ENCODE peak calls at places on chromosomes 6 and 20, in seven cellular contexts. One of them, this sample, is unnamed.

GRCh38 chr6:11350294-11350693 is 117.8 kb upstream of the NEDD9 start:
- DNase-seq in H9: no peak
- DNase-seq in NCI-H460: no peak
- DNase-seq in right atrium auricular region: peak; percentile 69
- DNase-seq in stimulated activated CD8-positive, alpha-beta memory T cell treated with anti-CD3 and anti-CD28 coated beads, Interleukin-15, amount 100 ng/mL, for 48 hours: no peak
- DNase-seq in T-helper 17 cell: no peak
- DNase-seq in uterus: no peak
- DNase-seq in this sample: no peak

GRCh38 chr20:23653400-23653938 is 15.7 kb upstream of the CST3 start:
- DNase-seq in H9: no peak
- DNase-seq in NCI-H460: no peak
- DNase-seq in right atrium auricular region: no peak
- DNase-seq in stimulated activated CD8-positive, alpha-beta memory T cell treated with anti-CD3 and anti-CD28 coated beads, Interleukin-15, amount 100 ng/mL, for 48 hours: no peak
- DNase-seq in T-helper 17 cell: no peak
- DNase-seq in uterus: no peak
- DNase-seq in this sample: no peak

GRCh38 chr20:8829232-8829631 is 239.7 kb upstream of the PLCB4 start:
- DNase-seq in H9: no peak
- DNase-seq in NCI-H460: no peak
- DNase-seq in right atrium auricular region: no peak
- DNase-seq in stimulated activated CD8-positive, alpha-beta memory T cell treated with anti-CD3 and anti-CD28 coated beads, Interleukin-15, amount 100 ng/mL, for 48 hours: no peak
- DNase-seq in T-helper 17 cell: no peak
- DNase-seq in uterus: no peak
- DNase-seq in this sample: no peak

GRCh38 chr6:50849781-50850180 is 31.1 kb downstream of the TFAP2B start:
- DNase-seq in H9: peak; percentile 32
- DNase-seq in NCI-H460: no peak
- DNase-seq in right atrium auricular region: no peak
- DNase-seq in stimulated activated CD8-positive, alpha-beta memory T cell treated with anti-CD3 and anti-CD28 coated beads, Interleukin-15, amount 100 ng/mL, for 48 hours: no peak
- DNase-seq in T-helper 17 cell: no peak
- DNase-seq in uterus: no peak
- DNase-seq in this sample: no peak

GRCh38 chr6:12034831-12035230 is 22.7 kb downstream of the HIVEP1 start:
- DNase-seq in H9: no peak
- DNase-seq in NCI-H460: no peak
- DNase-seq in right atrium auricular region: no peak
- DNase-seq in stimulated activated CD8-positive, alpha-beta memory T cell treated with anti-CD3 and anti-CD28 coated beads, Interleukin-15, amount 100 ng/mL, for 48 hours: no peak
- DNase-seq in T-helper 17 cell: no peak
- DNase-seq in uterus: no peak
- DNase-seq in this sample: no peak

GRCh38 chr6:27836080-27836782 is 76.0 kb downstream of the OR2B2 start:
- DNase-seq in H9: no peak
- DNase-seq in NCI-H460: no peak
- DNase-seq in right atrium auricular region: no peak
- DNase-seq in stimulated activated CD8-positive, alpha-beta memory T cell treated with anti-CD3 and anti-CD28 coated beads, Interleukin-15, amount 100 ng/mL, for 48 hours: no peak
- DNase-seq in T-helper 17 cell: no peak
- DNase-seq in uterus: no peak
- DNase-seq in this sample: no peak

GRCh38 chr20:39563406-39563805 is 601.3 kb downstream of the DHX35 start:
- DNase-seq in H9: no peak
- DNase-seq in NCI-H460: no peak
- DNase-seq in right atrium auricular region: no peak
- DNase-seq in stimulated activated CD8-positive, alpha-beta memory T cell treated with anti-CD3 and anti-CD28 coated beads, Interleukin-15, amount 100 ng/mL, for 48 hours: no peak
- DNase-seq in T-helper 17 cell: no peak
- DNase-seq in uterus: no peak
- DNase-seq in this sample: no peak

GRCh38 chr6:147434508-147434907 is 74.0 kb upstream of the SAMD5 start:
- DNase-seq in H9: no peak
- DNase-seq in NCI-H460: no peak
- DNase-seq in right atrium auricular region: no peak
- DNase-seq in stimulated activated CD8-positive, alpha-beta memory T cell treated with anti-CD3 and anti-CD28 coated beads, Interleukin-15, amount 100 ng/mL, for 48 hours: no peak
- DNase-seq in T-helper 17 cell: no peak
- DNase-seq in uterus: no peak
- DNase-seq in this sample: no peak

GRCh38 chr6:156889469-156889868 is 112.3 kb downstream of the ARID1B start:
- DNase-seq in H9: no peak
- DNase-seq in NCI-H460: no peak
- DNase-seq in right atrium auricular region: no peak
- DNase-seq in stimulated activated CD8-positive, alpha-beta memory T cell treated with anti-CD3 and anti-CD28 coated beads, Interleukin-15, amount 100 ng/mL, for 48 hours: no peak
- DNase-seq in T-helper 17 cell: no peak
- DNase-seq in uterus: no peak
- DNase-seq in this sample: no peak

GRCh38 chr6:122452509-122452908 is 19.1 kb downstream of the SERINC1 start:
- DNase-seq in H9: no peak
- DNase-seq in NCI-H460: no peak
- DNase-seq in right atrium auricular region: no peak
- DNase-seq in stimulated activated CD8-positive, alpha-beta memory T cell treated with anti-CD3 and anti-CD28 coated beads, Interleukin-15, amount 100 ng/mL, for 48 hours: no peak
- DNase-seq in T-helper 17 cell: no peak
- DNase-seq in uterus: no peak
- DNase-seq in this sample: no peak

GRCh38 chr6:165486183-165487137 is 176.6 kb downstream of the PDE10A start:
- DNase-seq in H9: no peak
- DNase-seq in NCI-H460: no peak
- DNase-seq in right atrium auricular region: no peak
- DNase-seq in stimulated activated CD8-positive, alpha-beta memory T cell treated with anti-CD3 and anti-CD28 coated beads, Interleukin-15, amount 100 ng/mL, for 48 hours: no peak
- DNase-seq in T-helper 17 cell: no peak
- DNase-seq in uterus: no peak
- DNase-seq in this sample: no peak

GRCh38 chr20:49859011-49859410 is 46.4 kb downstream of the SLC9A8 start:
- DNase-seq in H9: no peak
- DNase-seq in NCI-H460: no peak
- DNase-seq in right atrium auricular region: no peak
- DNase-seq in stimulated activated CD8-positive, alpha-beta memory T cell treated with anti-CD3 and anti-CD28 coated beads, Interleukin-15, amount 100 ng/mL, for 48 hours: no peak
- DNase-seq in T-helper 17 cell: no peak
- DNase-seq in uterus: no peak
- DNase-seq in this sample: no peak

GRCh38 chr20:46300281-46300680 is 8.0 kb downstream of the CDH22 start:
- DNase-seq in H9: no peak
- DNase-seq in NCI-H460: no peak
- DNase-seq in right atrium auricular region: no peak
- DNase-seq in stimulated activated CD8-positive, alpha-beta memory T cell treated with anti-CD3 and anti-CD28 coated beads, Interleukin-15, amount 100 ng/mL, for 48 hours: no peak
- DNase-seq in T-helper 17 cell: no peak
- DNase-seq in uterus: no peak
- DNase-seq in this sample: no peak

GRCh38 chr20:46283426-46283825 is 24.9 kb downstream of the CDH22 start:
- DNase-seq in H9: no peak
- DNase-seq in NCI-H460: no peak
- DNase-seq in right atrium auricular region: no peak
- DNase-seq in stimulated activated CD8-positive, alpha-beta memory T cell treated with anti-CD3 and anti-CD28 coated beads, Interleukin-15, amount 100 ng/mL, for 48 hours: no peak
- DNase-seq in T-helper 17 cell: no peak
- DNase-seq in uterus: no peak
- DNase-seq in this sample: no peak

GRCh38 chr6:126252154-126252553 is 87.8 kb upstream of the CENPW start:
- DNase-seq in H9: peak; percentile 46
- DNase-seq in NCI-H460: no peak
- DNase-seq in right atrium auricular region: no peak
- DNase-seq in stimulated activated CD8-positive, alpha-beta memory T cell treated with anti-CD3 and anti-CD28 coated beads, Interleukin-15, amount 100 ng/mL, for 48 hours: no peak
- DNase-seq in T-helper 17 cell: no peak
- DNase-seq in uterus: no peak
- DNase-seq in this sample: no peak

GRCh38 chr6:151071295-151071694 is 168.5 kb upstream of the AKAP12 start:
- DNase-seq in H9: no peak
- DNase-seq in NCI-H460: no peak
- DNase-seq in right atrium auricular region: peak; percentile 87
- DNase-seq in stimulated activated CD8-positive, alpha-beta memory T cell treated with anti-CD3 and anti-CD28 coated beads, Interleukin-15, amount 100 ng/mL, for 48 hours: no peak
- DNase-seq in T-helper 17 cell: no peak
- DNase-seq in uterus: peak; percentile 61
- DNase-seq in this sample: no peak

GRCh38 chr6:150667977-150668716 is 68.5 kb downstream of the PLEKHG1 start:
- DNase-seq in H9: no peak
- DNase-seq in NCI-H460: peak; percentile 24
- DNase-seq in right atrium auricular region: peak; percentile 96
- DNase-seq in stimulated activated CD8-positive, alpha-beta memory T cell treated with anti-CD3 and anti-CD28 coated beads, Interleukin-15, amount 100 ng/mL, for 48 hours: no peak
- DNase-seq in T-helper 17 cell: no peak
- DNase-seq in uterus: peak; percentile 90
- DNase-seq in this sample: peak; percentile 63

GRCh38 chr20:60389882-60390281 is 431.7 kb downstream of the CDH26 start:
- DNase-seq in H9: no peak
- DNase-seq in NCI-H460: no peak
- DNase-seq in right atrium auricular region: no peak
- DNase-seq in stimulated activated CD8-positive, alpha-beta memory T cell treated with anti-CD3 and anti-CD28 coated beads, Interleukin-15, amount 100 ng/mL, for 48 hours: no peak
- DNase-seq in T-helper 17 cell: no peak
- DNase-seq in uterus: no peak
- DNase-seq in this sample: no peak

GRCh38 chr6:169990095-169991030 is 238.9 kb downstream of the ERMARD start:
- DNase-seq in H9: no peak
- DNase-seq in NCI-H460: no peak
- DNase-seq in right atrium auricular region: peak; percentile 67
- DNase-seq in stimulated activated CD8-positive, alpha-beta memory T cell treated with anti-CD3 and anti-CD28 coated beads, Interleukin-15, amount 100 ng/mL, for 48 hours: peak; percentile 47
- DNase-seq in T-helper 17 cell: peak; percentile 13
- DNase-seq in uterus: peak; percentile 10
- DNase-seq in this sample: no peak

GRCh38 chr20:61057313-61058171 is 194.5 kb upstream of the CDH4 start:
- DNase-seq in H9: no peak
- DNase-seq in NCI-H460: no peak
- DNase-seq in right atrium auricular region: no peak
- DNase-seq in stimulated activated CD8-positive, alpha-beta memory T cell treated with anti-CD3 and anti-CD28 coated beads, Interleukin-15, amount 100 ng/mL, for 48 hours: no peak
- DNase-seq in T-helper 17 cell: no peak
- DNase-seq in uterus: no peak
- DNase-seq in this sample: no peak

GRCh38 chr20:43560974-43561373 is 2.1 kb downstream of the SGK2 start:
- DNase-seq in H9: no peak
- DNase-seq in NCI-H460: no peak
- DNase-seq in right atrium auricular region: no peak
- DNase-seq in stimulated activated CD8-positive, alpha-beta memory T cell treated with anti-CD3 and anti-CD28 coated beads, Interleukin-15, amount 100 ng/mL, for 48 hours: no peak
- DNase-seq in T-helper 17 cell: no peak
- DNase-seq in uterus: no peak
- DNase-seq in this sample: no peak

GRCh38 chr6:34560366-34561226 is 4.5 kb upstream of the SPDEF start:
- DNase-seq in H9: no peak
- DNase-seq in NCI-H460: peak; percentile 74
- DNase-seq in right atrium auricular region: no peak
- DNase-seq in stimulated activated CD8-positive, alpha-beta memory T cell treated with anti-CD3 and anti-CD28 coated beads, Interleukin-15, amount 100 ng/mL, for 48 hours: no peak
- DNase-seq in T-helper 17 cell: no peak
- DNase-seq in uterus: no peak
- DNase-seq in this sample: no peak

GRCh38 chr20:58890073-58890453 is 37.5 kb downstream of the GNAS start:
- DNase-seq in H9: no peak
- DNase-seq in NCI-H460: no peak
- DNase-seq in right atrium auricular region: no peak
- DNase-seq in stimulated activated CD8-positive, alpha-beta memory T cell treated with anti-CD3 and anti-CD28 coated beads, Interleukin-15, amount 100 ng/mL, for 48 hours: no peak
- DNase-seq in T-helper 17 cell: peak; percentile 12
- DNase-seq in uterus: no peak
- DNase-seq in this sample: no peak

GRCh38 chr6:90083891-90084290 is 189.6 kb downstream of the GJA10 start:
- DNase-seq in H9: no peak
- DNase-seq in NCI-H460: no peak
- DNase-seq in right atrium auricular region: no peak
- DNase-seq in stimulated activated CD8-positive, alpha-beta memory T cell treated with anti-CD3 and anti-CD28 coated beads, Interleukin-15, amount 100 ng/mL, for 48 hours: peak; percentile 42
- DNase-seq in T-helper 17 cell: no peak
- DNase-seq in uterus: no peak
- DNase-seq in this sample: no peak

GRCh38 chr6:44556046-44556445 is 168.5 kb downstream of the CDC5L start:
- DNase-seq in H9: no peak
- DNase-seq in NCI-H460: no peak
- DNase-seq in right atrium auricular region: no peak
- DNase-seq in stimulated activated CD8-positive, alpha-beta memory T cell treated with anti-CD3 and anti-CD28 coated beads, Interleukin-15, amount 100 ng/mL, for 48 hours: no peak
- DNase-seq in T-helper 17 cell: no peak
- DNase-seq in uterus: no peak
- DNase-seq in this sample: no peak

GRCh38 chr6:137341721-137342195 is 122.6 kb upstream of the IFNGR1 start:
- DNase-seq in H9: peak; percentile 54
- DNase-seq in NCI-H460: peak; percentile 80
- DNase-seq in right atrium auricular region: no peak
- DNase-seq in stimulated activated CD8-positive, alpha-beta memory T cell treated with anti-CD3 and anti-CD28 coated beads, Interleukin-15, amount 100 ng/mL, for 48 hours: no peak
- DNase-seq in T-helper 17 cell: peak; percentile 27
- DNase-seq in uterus: no peak
- DNase-seq in this sample: peak; percentile 33

GRCh38 chr20:36575066-36575743 is 1.8 kb downstream of the TGIF2 start:
- DNase-seq in H9: peak; percentile 58
- DNase-seq in NCI-H460: no peak
- DNase-seq in right atrium auricular region: peak; percentile 65
- DNase-seq in stimulated activated CD8-positive, alpha-beta memory T cell treated with anti-CD3 and anti-CD28 coated beads, Interleukin-15, amount 100 ng/mL, for 48 hours: no peak
- DNase-seq in T-helper 17 cell: no peak
- DNase-seq in uterus: peak; percentile 69
- DNase-seq in this sample: peak; percentile 49

GRCh38 chr20:39799366-39799965 is 837.3 kb downstream of the DHX35 start:
- DNase-seq in H9: no peak
- DNase-seq in NCI-H460: no peak
- DNase-seq in right atrium auricular region: no peak
- DNase-seq in stimulated activated CD8-positive, alpha-beta memory T cell treated with anti-CD3 and anti-CD28 coated beads, Interleukin-15, amount 100 ng/mL, for 48 hours: no peak
- DNase-seq in T-helper 17 cell: no peak
- DNase-seq in uterus: no peak
- DNase-seq in this sample: no peak

This sample was measured in iPS-NIHi11.